ENCODE peak calls at places on chromosome 1, in six cellular contexts. One of them, this sample, is unnamed.

GRCh38 chr1:4265836-4266235 is 365.8 kb upstream of the C1orf174 start:
- DNase-seq in left lung: no peak
- DNase-seq in GM20000: no peak
- DNase-seq in IMR-90: no peak
- DNase-seq in ovary: no peak
- DNase-seq in CD4-positive, alpha-beta T cell: no peak
- DNase-seq in this sample: no peak

GRCh38 chr1:14255711-14256110 is 342.8 kb upstream of the KAZN start:
- DNase-seq in left lung: no peak
- DNase-seq in GM20000: no peak
- DNase-seq in IMR-90: no peak
- DNase-seq in ovary: no peak
- DNase-seq in CD4-positive, alpha-beta T cell: no peak
- DNase-seq in this sample: no peak

GRCh38 chr1:87937774-87938173 is 609.1 kb downstream of the LMO4 start:
- DNase-seq in left lung: no peak
- DNase-seq in GM20000: no peak
- DNase-seq in IMR-90: no peak
- DNase-seq in ovary: no peak
- DNase-seq in CD4-positive, alpha-beta T cell: no peak
- DNase-seq in this sample: no peak

GRCh38 chr1:75616436-75617433 is 5.8 kb upstream of the SLC44A5 start:
- DNase-seq in left lung: peak
- DNase-seq in GM20000: no peak
- DNase-seq in IMR-90: peak
- DNase-seq in ovary: peak
- DNase-seq in CD4-positive, alpha-beta T cell: no peak
- DNase-seq in this sample: peak

GRCh38 chr1:28144203-28145135 is 32.0 kb downstream of the PTAFR start:
- DNase-seq in left lung: no peak
- DNase-seq in GM20000: peak
- DNase-seq in IMR-90: peak
- DNase-seq in ovary: no peak
- DNase-seq in CD4-positive, alpha-beta T cell: no peak
- DNase-seq in this sample: peak

GRCh38 chr1:1796466-1796865 is 18.2 kb upstream of the NADK start:
- DNase-seq in left lung: no peak
- DNase-seq in GM20000: no peak
- DNase-seq in IMR-90: no peak
- DNase-seq in ovary: no peak
- DNase-seq in CD4-positive, alpha-beta T cell: no peak
- DNase-seq in this sample: no peak

GRCh38 chr1:230868736-230869385 is 540 bp upstream of the C1orf198 start:
- DNase-seq in left lung: peak
- DNase-seq in GM20000: peak
- DNase-seq in IMR-90: no peak
- DNase-seq in ovary: no peak
- DNase-seq in CD4-positive, alpha-beta T cell: no peak
- DNase-seq in this sample: peak

GRCh38 chr1:232728507-232729263 is 76.5 kb upstream of the MAP10 start:
- DNase-seq in left lung: no peak
- DNase-seq in GM20000: no peak
- DNase-seq in IMR-90: peak
- DNase-seq in ovary: no peak
- DNase-seq in CD4-positive, alpha-beta T cell: no peak
- DNase-seq in this sample: no peak

GRCh38 chr1:84869750-84870149 is 23.3 kb downstream of the LPAR3 start:
- DNase-seq in left lung: no peak
- DNase-seq in GM20000: no peak
- DNase-seq in IMR-90: peak
- DNase-seq in ovary: no peak
- DNase-seq in CD4-positive, alpha-beta T cell: no peak
- DNase-seq in this sample: no peak

GRCh38 chr1:244458781-244459180 is 2.3 kb upstream of the CATSPERE start:
- DNase-seq in left lung: no peak
- DNase-seq in GM20000: no peak
- DNase-seq in IMR-90: no peak
- DNase-seq in ovary: no peak
- DNase-seq in CD4-positive, alpha-beta T cell: no peak
- DNase-seq in this sample: no peak

GRCh38 chr1:15620155-15620545 is 2.9 kb downstream of the DDI2 start:
- DNase-seq in left lung: no peak
- DNase-seq in GM20000: no peak
- DNase-seq in IMR-90: peak
- DNase-seq in ovary: no peak
- DNase-seq in CD4-positive, alpha-beta T cell: no peak
- DNase-seq in this sample: no peak

GRCh38 chr1:99675994-99676393 is 30.1 kb downstream of the PALMD start:
- DNase-seq in left lung: no peak
- DNase-seq in GM20000: no peak
- DNase-seq in IMR-90: no peak
- DNase-seq in ovary: no peak
- DNase-seq in CD4-positive, alpha-beta T cell: no peak
- DNase-seq in this sample: no peak

GRCh38 chr1:53180226-53180625 is 16.4 kb upstream of the CPT2 start:
- DNase-seq in left lung: no peak
- DNase-seq in GM20000: no peak
- DNase-seq in IMR-90: peak
- DNase-seq in ovary: no peak
- DNase-seq in CD4-positive, alpha-beta T cell: no peak
- DNase-seq in this sample: no peak

GRCh38 chr1:24055681-24056080 is 56.3 kb downstream of the MYOM3 start:
- DNase-seq in left lung: no peak
- DNase-seq in GM20000: no peak
- DNase-seq in IMR-90: no peak
- DNase-seq in ovary: no peak
- DNase-seq in CD4-positive, alpha-beta T cell: no peak
- DNase-seq in this sample: no peak

DNA sequence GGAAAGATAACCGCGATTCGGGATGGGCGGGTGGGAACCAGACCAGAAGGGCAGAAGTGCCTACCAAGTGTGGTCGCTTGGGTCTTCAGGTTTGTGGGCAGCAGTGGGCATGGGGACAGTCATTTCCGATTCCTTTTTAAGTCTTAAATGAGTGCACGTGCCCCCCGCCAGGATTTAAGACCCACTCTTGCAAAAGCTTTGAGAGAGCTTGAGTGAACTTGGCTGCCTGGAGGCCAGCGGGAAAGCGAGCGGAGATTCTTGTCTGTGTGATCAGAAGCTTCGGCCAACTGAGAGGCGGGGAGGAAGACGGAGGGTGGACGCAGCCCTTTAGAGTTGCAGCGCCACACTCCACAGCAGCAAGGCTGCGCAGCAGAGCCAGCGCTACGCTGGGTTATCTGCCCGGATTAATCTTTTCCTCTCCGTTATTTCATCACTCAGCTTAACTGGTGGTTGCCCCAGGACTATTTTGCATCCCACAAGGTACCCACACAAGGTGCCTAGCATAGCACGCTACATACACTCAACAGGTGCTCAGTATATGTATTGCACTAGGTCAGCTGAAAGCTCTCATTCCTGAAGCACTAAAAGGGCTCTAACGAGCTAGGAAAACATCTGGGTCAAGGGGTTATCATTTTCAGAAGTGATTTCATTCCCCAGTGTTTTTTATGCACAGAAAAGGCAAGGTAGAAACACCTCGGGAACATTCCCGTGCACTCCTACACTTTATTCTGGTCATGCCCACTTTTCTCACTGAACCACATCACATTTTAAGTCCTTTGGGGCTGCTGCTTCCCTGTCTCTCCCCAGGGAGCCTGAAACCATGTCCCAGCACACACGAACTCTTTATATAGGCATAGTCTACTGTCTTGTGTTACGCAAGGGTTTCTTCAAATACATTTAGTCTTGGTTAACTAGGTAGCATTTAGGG is 1.5 kb upstream of the BATF3 start:
- DNase-seq in left lung: peak
- DNase-seq in GM20000: peak
- DNase-seq in IMR-90: peak
- DNase-seq in ovary: peak
- DNase-seq in CD4-positive, alpha-beta T cell: no peak
- DNase-seq in this sample: no peak
- TF ChIP-seq CTCF in left lung: no peak
- TF ChIP-seq CTCF in GM20000: no peak
- TF ChIP-seq CTCF in IMR-90: peak
- TF ChIP-seq CTCF in ovary: no peak
- TF ChIP-seq CTCF in CD4-positive, alpha-beta T cell: no peak
- TF ChIP-seq CTCF in this sample: peak

DNA sequence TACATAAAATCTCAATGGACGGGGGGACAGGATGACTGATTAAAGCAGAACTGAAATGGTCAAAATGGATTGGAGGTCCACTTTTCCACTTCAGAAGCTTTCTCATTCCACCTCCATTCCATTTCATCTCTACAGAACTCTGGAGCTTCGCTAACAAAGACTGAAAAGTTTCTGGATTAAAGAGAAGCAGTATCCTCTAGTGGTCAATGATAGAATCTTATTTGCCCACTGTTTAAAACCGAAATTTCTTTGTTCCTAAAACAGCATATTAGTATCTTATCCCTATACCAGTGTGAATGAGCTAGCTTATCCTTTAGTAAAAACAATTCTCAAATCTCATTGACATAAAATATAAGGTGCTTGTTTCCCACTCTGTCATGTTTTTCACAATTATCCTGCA is 890.6 kb downstream of the KCNT2 start:
- DNase-seq in left lung: no peak
- DNase-seq in GM20000: no peak
- DNase-seq in IMR-90: peak
- DNase-seq in ovary: no peak
- DNase-seq in CD4-positive, alpha-beta T cell: no peak
- DNase-seq in this sample: no peak
- TF ChIP-seq CTCF in left lung: peak
- TF ChIP-seq CTCF in GM20000: no peak
- TF ChIP-seq CTCF in IMR-90: peak
- TF ChIP-seq CTCF in ovary: peak
- TF ChIP-seq CTCF in CD4-positive, alpha-beta T cell: no peak
- TF ChIP-seq CTCF in this sample: no peak

DNA sequence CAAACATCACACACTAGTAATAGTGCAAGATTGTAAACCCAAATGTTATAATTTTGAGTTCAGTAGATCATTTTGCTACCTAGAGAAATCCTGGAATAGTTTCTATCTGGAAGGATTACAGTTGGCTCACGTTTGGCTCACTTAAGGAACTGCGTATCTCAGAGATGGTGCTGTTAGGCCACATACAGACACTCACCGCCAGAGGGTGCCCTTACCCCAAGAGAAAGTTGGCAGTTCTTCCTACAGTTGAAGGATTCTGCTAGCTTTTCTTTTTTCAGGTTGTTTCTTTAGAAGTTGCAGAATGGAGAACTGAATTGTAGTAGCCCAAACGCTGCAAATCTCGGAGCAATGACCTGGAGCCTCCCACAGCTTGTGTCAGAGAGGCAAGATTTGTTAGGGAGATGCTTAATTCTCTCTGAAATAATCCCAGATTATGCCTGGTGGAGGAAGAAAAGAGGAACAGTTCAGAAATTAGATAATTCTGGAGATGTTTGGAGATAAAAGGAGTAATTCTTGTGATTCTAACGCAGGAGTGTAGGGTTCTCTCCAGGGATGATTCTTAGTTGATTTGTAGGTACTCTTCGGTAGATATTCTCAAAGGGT is 87.9 kb upstream of the PAPPA2 start:
- DNase-seq in left lung: no peak
- DNase-seq in GM20000: peak
- DNase-seq in IMR-90: peak
- DNase-seq in ovary: peak
- DNase-seq in CD4-positive, alpha-beta T cell: peak
- DNase-seq in this sample: peak
- TF ChIP-seq CTCF in left lung: peak
- TF ChIP-seq CTCF in GM20000: peak
- TF ChIP-seq CTCF in IMR-90: peak
- TF ChIP-seq CTCF in ovary: no peak
- TF ChIP-seq CTCF in CD4-positive, alpha-beta T cell: peak
- TF ChIP-seq CTCF in this sample: peak

GRCh38 chr1:94463765-94464330 is 45.7 kb downstream of the ABCD3 start:
- DNase-seq in left lung: no peak
- DNase-seq in GM20000: peak
- DNase-seq in IMR-90: peak
- DNase-seq in ovary: no peak
- DNase-seq in CD4-positive, alpha-beta T cell: no peak
- DNase-seq in this sample: peak
- TF ChIP-seq CTCF in left lung: peak
- TF ChIP-seq CTCF in GM20000: peak
- TF ChIP-seq CTCF in IMR-90: peak
- TF ChIP-seq CTCF in ovary: no peak
- TF ChIP-seq CTCF in CD4-positive, alpha-beta T cell: peak
- TF ChIP-seq CTCF in this sample: peak

GRCh38 chr1:161047436-161048420 is 2.0 kb upstream of the USF1 start:
- DNase-seq in left lung: no peak
- DNase-seq in GM20000: no peak
- DNase-seq in IMR-90: no peak
- DNase-seq in ovary: no peak
- DNase-seq in CD4-positive, alpha-beta T cell: no peak
- DNase-seq in this sample: no peak

GRCh38 chr1:161044908-161045748 is 649 bp downstream of the USF1 start:
- DNase-seq in left lung: peak
- DNase-seq in GM20000: peak
- DNase-seq in IMR-90: peak
- DNase-seq in ovary: peak
- DNase-seq in CD4-positive, alpha-beta T cell: peak
- DNase-seq in this sample: peak

GRCh38 chr1:161046574-161047167 is 894 bp upstream of the USF1 start:
- DNase-seq in left lung: no peak
- DNase-seq in GM20000: peak
- DNase-seq in IMR-90: no peak
- DNase-seq in ovary: no peak
- DNase-seq in CD4-positive, alpha-beta T cell: no peak
- DNase-seq in this sample: peak

GRCh38 chr1:161044535-161044907 is 1.3 kb downstream of the USF1 start:
- DNase-seq in left lung: no peak
- DNase-seq in GM20000: no peak
- DNase-seq in IMR-90: peak
- DNase-seq in ovary: no peak
- DNase-seq in CD4-positive, alpha-beta T cell: no peak
- DNase-seq in this sample: no peak

DNA sequence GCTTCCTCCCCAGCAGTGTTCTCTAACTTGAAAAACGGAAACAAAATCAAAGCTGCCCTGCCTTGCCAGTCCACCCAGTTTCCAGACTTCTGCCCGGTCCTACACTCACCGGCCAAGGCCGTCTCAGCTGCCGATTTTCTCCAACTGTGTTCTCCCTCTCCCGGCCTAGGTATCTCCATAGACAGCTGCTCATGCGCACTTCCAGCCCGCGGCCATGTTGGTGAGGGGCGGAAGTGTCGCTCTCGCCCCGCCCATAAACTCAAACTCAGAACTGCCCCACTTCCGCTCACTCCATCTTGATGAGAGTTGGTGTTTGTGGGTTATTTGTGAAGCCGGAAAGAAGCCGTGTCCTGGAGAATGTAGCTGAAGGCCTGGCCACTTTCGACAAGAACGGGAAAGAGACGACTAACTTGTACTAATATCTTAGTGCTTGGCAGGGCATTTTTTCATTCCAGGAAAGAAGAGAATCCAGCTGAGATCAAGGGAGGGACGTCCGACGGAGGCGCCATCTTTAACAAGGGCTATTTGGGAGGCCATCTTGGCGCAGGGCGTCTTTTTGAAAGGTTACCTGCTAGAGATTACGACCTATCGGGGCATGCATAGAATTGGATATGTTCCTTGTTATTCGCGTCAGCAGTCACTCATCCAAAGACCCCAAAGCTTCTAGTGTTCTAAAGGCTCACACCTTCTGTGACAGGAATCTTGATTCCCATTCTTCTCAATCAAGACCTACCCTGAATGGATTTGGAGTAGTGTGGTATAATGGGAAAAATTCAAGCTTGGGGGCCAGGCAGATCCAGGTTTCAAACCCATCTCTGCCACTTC is at the start of gene USF1:
- DNase-seq in left lung: peak
- DNase-seq in GM20000: peak
- DNase-seq in IMR-90: peak
- DNase-seq in ovary: peak
- DNase-seq in CD4-positive, alpha-beta T cell: peak
- DNase-seq in this sample: peak
- TF ChIP-seq CTCF in left lung: no peak
- TF ChIP-seq CTCF in GM20000: no peak
- TF ChIP-seq CTCF in IMR-90: no peak
- TF ChIP-seq CTCF in ovary: no peak
- TF ChIP-seq CTCF in CD4-positive, alpha-beta T cell: no peak
- TF ChIP-seq CTCF in this sample: no peak